ENCODE peak calls at places on chromosomes 2 and 18, in eight cellular contexts. L is HCT116, E is SK-N-SH, A is body of pancreas, C is adrenal gland, U is prostate gland, W is GM23338, S is colonic mucosa. O is an unnamed sample.

GRCh38 chr18:57921708-57922107 is 118.6 kb upstream of the ATP8B1 start:
- DNase-seq in L (peak; percentile 23), E (no peak), A (no peak), C (peak; percentile 25), U (no peak), W (no peak), S (no peak), O (no peak)

GRCh38 chr2:36322108-36322507 is 33.5 kb upstream of the CRIM1 start:
- DNase-seq in L (peak; percentile 19), E (no peak), A (no peak), C (no peak), U (no peak), W (peak; percentile 67), S (no peak), O (no peak)

GRCh38 chr2:157055660-157056199 is 201.8 kb upstream of the GALNT5 start:
- DNase-seq in L (peak; percentile 22), E (no peak), A (no peak), C (no peak), U (no peak), W (no peak), S (no peak), O (no peak)

GRCh38 chr18:2914185-2914584 is 67.4 kb downstream of the EMILIN2 start:
- DNase-seq in L (no peak), E (no peak), A (no peak), C (peak; percentile 16), U (no peak), W (no peak), S (no peak), O (peak; percentile 66)

GRCh38 chr2:156590313-156590712 is 154.1 kb downstream of the GPD2 start:
- DNase-seq in L (no peak), E (no peak), A (no peak), C (no peak), U (no peak), W (no peak), S (no peak), O (no peak)

GRCh38 chr2:144084114-144084661 is 435.7 kb downstream of the ZEB2 start:
- DNase-seq in L (no peak), E (no peak), A (no peak), C (no peak), U (no peak), W (no peak), S (no peak), O (no peak)

GRCh38 chr18:1663879-1664705 is 759.4 kb downstream of the ADCYAP1 start:
- DNase-seq in L (peak; percentile 32), E (peak; percentile 3), A (peak; percentile 75), C (peak; percentile 57), U (no peak), W (peak; percentile 89), S (peak; percentile 31), O (peak; percentile 70)

GRCh38 chr2:173357351-173357750 is 2.7 kb downstream of the CDCA7 start:
- DNase-seq in L (no peak), E (no peak), A (no peak), C (no peak), U (no peak), W (no peak), S (no peak), O (no peak)

GRCh38 chr2:64876137-64876647 is 113.0 kb upstream of the SLC1A4 start:
- DNase-seq in L (peak; percentile 34), E (no peak), A (no peak), C (no peak), U (no peak), W (peak; percentile 71), S (peak; percentile 63), O (no peak)

GRCh38 chr2:171523339-171523931 is 1.2 kb downstream of the CYBRD1 start:
- DNase-seq in L (peak; percentile 38), E (peak; percentile 72), A (peak; percentile 54), C (peak; percentile 86), U (peak; percentile 76), W (peak; percentile 83), S (peak; percentile 76), O (peak; percentile 87)

GRCh38 chr2:228590681-228591080 is 409.2 kb upstream of the SPHKAP start:
- DNase-seq in L (no peak), E (no peak), A (no peak), C (no peak), U (no peak), W (no peak), S (no peak), O (no peak)

GRCh38 chr2:136319227-136319626 is 201.3 kb upstream of the CXCR4 start:
- DNase-seq in L (no peak), E (no peak), A (no peak), C (no peak), U (no peak), W (no peak), S (no peak), O (no peak)

GRCh38 chr18:21593540-21594257 is 6.8 kb downstream of the ESCO1 start:
- DNase-seq in L (no peak), E (no peak), A (no peak), C (no peak), U (no peak), W (no peak), S (no peak), O (no peak)
- TF ChIP-seq CTCF in L (no peak), E (peak; percentile 6), A (no peak), C (no peak), U (no peak), W (no peak), S (no peak), O (no peak)

DNA sequence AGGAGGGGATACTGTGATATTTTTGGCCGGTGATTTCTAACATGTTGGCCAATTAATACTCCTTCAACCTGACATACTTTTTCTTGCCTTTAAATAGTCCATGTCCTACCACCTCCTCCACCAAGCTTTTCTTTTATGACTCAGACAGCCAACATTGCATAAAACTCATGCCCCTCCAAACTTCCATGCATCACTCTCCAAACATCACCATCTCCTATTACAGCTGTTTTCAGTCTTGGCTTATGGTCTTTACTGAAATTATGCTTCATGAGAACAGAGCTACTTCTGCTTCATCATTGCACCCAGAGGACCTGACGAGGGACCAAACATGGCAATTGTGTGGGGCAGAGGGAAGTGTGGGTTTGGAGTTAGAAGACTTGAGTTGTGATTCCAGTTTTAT is 305.4 kb downstream of the LPIN1 start:
- DNase-seq in L (no peak), E (no peak), A (no peak), C (no peak), U (no peak), W (no peak), S (no peak), O (no peak)
- H3K4me1 ChIP-seq in L (no peaks in the 10 kb centered on the region), E (no peaks in the 10 kb centered on the region), A (no peaks in the 10 kb centered on the region), C (no peaks in the 10 kb centered on the region), U (no peaks in the 10 kb centered on the region), W (no peaks in the 10 kb centered on the region), S (no peaks in the 10 kb centered on the region), O (no peaks in the 10 kb centered on the region)

DNA sequence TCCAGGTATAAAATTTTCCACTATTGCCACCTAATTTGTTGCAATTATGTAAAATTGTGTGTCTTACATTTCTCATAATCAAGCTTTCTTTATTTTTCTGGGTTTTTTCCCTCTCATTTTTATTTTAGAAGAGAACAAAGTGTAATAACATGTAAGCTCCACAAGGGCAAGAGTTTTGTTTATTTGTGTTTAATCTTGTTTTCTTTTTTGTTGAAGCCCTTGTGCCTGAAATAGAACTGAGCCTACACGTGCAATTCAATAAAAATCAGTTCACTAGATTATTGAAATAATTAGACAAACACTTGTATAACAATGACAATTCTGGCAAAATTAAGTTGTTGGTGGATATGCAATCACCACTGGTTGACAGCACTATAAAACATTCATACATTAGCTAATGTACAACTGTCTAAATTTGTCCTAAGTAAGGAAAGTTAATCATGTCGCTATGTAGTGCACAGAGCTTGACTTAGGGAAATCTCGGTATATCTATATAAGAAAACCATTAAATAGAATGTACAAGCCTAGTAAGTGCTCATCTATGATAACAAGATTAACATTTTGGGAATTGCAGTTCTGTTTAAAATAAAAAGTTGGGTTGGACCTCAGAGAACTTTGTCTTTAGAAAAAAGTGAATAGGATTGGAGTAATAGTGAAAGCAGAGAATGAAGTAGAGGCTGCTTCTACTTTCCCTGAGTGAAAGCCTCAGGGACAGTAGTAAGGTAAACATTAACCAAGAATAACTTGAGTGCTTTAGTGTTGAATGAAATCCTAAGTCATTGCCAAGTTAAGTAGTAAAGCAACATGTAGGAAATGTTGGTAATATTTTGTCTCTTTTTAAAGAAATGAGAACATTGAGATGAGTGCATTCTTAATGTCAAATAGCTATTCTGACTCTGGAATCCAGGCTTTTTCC is 37.4 kb upstream of the NOL4 start:
- DNase-seq in L (no peak), E (no peak), A (no peak), C (no peak), U (no peak), W (no peak), S (no peak), O (no peak)
- TF ChIP-seq CTCF in L (no peak), E (no peak), A (no peak), C (no peak), U (no peak), W (peak; percentile 35), S (no peak), O (no peak)

DNA sequence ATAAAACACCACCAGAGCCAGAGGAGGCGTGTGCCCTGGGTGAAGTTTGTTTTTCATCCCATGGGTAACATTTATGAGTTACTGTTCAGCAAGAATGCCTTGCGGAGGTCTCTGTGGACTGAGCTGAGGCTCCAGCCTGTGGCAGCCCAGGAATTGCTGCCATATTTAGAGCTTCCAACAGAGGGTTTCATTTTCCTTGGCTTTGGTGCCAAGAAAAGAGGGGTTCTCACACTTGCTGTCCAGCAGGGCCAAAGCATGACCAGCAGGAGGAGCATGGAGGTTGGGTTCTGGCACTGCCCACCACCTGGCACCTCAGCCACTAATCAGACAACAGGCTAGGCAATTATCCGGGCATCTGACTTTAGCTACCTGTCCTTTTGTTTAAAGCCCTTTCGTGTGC is 36.7 kb downstream of the EPAS1 start:
- DNase-seq in L (no peak), E (no peak), A (peak; percentile 61), C (no peak), U (no peak), W (peak; percentile 21), S (no peak), O (no peak)
- H3K4me1 ChIP-seq in L (no peaks in the 10 kb centered on the region), E (peaks cover 97% of the 10 kb centered on the region), A (peaks cover 99% of the 10 kb centered on the region), C (peaks cover 75% of the 10 kb centered on the region), U (peaks cover 14% of the 10 kb centered on the region), W (peaks cover 36% of the 10 kb centered on the region), S (peaks cover 18% of the 10 kb centered on the region), O (peaks cover 99% of the 10 kb centered on the region)

DNA sequence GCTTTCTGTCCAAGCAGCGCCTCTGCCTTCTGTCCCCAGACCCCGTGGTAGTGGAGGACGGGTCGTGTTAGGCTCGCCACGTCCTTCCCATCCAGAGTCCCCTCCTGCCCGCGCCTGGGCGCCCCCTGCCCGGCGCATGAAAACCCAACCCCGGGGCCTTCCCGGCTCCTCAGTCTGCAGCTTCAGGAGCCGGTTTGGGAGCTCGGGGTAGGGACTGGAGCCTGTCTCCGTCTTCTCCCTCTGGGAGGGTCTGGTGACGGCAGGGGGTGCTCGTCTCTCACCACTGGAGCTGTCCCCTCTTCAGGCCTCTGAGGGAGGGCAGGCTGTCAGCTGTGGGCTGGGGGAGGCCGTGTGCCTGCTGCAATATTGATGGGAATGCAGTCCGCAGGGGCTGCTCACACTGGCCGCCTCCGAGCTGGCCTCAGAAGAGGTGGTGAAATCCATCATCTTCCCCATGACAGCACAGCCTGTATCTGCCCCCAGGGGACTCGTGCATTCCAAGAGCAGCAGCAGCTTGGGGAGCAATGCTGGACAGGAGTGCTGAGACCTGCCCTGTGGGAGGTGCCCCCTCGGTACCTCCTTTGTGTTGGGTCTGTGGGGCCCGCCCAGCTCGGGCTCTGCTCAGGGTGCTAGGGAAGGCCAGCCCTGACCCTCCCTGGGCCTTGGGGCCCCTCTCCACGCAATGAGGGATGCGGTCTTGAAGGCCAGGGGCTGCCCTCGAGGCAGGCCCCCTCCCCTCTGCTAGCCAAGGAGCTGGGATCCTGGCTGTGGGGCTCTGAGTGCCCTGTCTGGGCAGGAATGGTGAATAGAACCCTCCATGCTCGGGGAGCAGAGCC is 17.8 kb upstream of the KLHL30 start:
- DNase-seq in L (no peak), E (no peak), A (no peak), C (no peak), U (no peak), W (peak; percentile 71), S (no peak), O (peak; percentile 51)
- TF ChIP-seq CTCF in L (no peak), E (no peak), A (no peak), C (no peak), U (no peak), W (no peak), S (no peak), O (no peak)

O was measured in heart left ventricle.